ENCODE peak calls at places on chromosomes 3 and 15, in five cellular contexts. A is hepatocyte; E is neuronal stem cell; B is esophagus muscularis mucosa; D is CD8-positive, alpha-beta T cell. U is an unnamed sample.

GRCh38 chr3:8651418-8652322 is 7.1 kb upstream of the SSUH2 start:
- DNase-seq in D (no peak), B (no peak), E (no peak), A (peak), U (peak)

GRCh38 chr15:73930371-73930770 is 4.1 kb downstream of the LOXL1 start:
- DNase-seq in B (no peak), A (peak), D (no peak), E (no peak), U (no peak)

GRCh38 chr3:18847583-18848197 is 300.6 kb upstream of the KCNH8 start:
- DNase-seq in D (no peak), E (no peak), A (no peak), B (no peak), U (peak)

GRCh38 chr3:43273429-43273828 is 12.9 kb upstream of the SNRK start:
- DNase-seq in B (peak), E (no peak), D (no peak), A (no peak), U (no peak)

GRCh38 chr15:49372366-49372765 is 50.7 kb upstream of the FGF7 start:
- DNase-seq in A (no peak), B (no peak), D (no peak), E (no peak), U (no peak)

GRCh38 chr15:59812185-59812870 is 123.2 kb upstream of the BNIP2 start:
- DNase-seq in D (no peak), B (peak), A (no peak), E (no peak), U (no peak)

GRCh38 chr3:8305371-8305770 is 196.3 kb upstream of the LMCD1 start:
- DNase-seq in A (no peak), D (no peak), B (peak), E (no peak), U (no peak)

GRCh38 chr3:42667096-42667522 is 13.6 kb downstream of the ZBTB47 start:
- DNase-seq in B (no peak), D (no peak), E (no peak), A (no peak), U (no peak)

GRCh38 chr15:67137319-67137718 is 71.9 kb downstream of the SMAD3 start:
- DNase-seq in B (no peak), E (no peak), D (no peak), A (no peak), U (no peak)

GRCh38 chr3:161310649-161311423 is 60.5 kb downstream of the SPTSSB start:
- DNase-seq in B (no peak), E (no peak), A (no peak), D (peak), U (no peak)

GRCh38 chr3:144770813-144771400 is 799.3 kb downstream of the DIPK2A start:
- DNase-seq in B (no peak), D (no peak), E (peak), A (peak), U (no peak)

GRCh38 chr15:96515391-96515790 is 184.9 kb downstream of the NR2F2 start:
- DNase-seq in A (peak), E (no peak), B (peak), D (no peak), U (no peak)

GRCh38 chr3:123449986-123450474 is 1.1 kb upstream of the ADCY5 start:
- DNase-seq in D (no peak), A (peak), E (peak), B (no peak), U (no peak)

GRCh38 chr3:128735287-128735686 is 9.3 kb downstream of the RAB7A start:
- DNase-seq in E (no peak), D (no peak), B (no peak), A (no peak), U (no peak)

GRCh38 chr3:19334120-19334519 is 185.8 kb downstream of the KCNH8 start:
- DNase-seq in B (no peak), E (no peak), A (no peak), D (no peak), U (no peak)

DNA sequence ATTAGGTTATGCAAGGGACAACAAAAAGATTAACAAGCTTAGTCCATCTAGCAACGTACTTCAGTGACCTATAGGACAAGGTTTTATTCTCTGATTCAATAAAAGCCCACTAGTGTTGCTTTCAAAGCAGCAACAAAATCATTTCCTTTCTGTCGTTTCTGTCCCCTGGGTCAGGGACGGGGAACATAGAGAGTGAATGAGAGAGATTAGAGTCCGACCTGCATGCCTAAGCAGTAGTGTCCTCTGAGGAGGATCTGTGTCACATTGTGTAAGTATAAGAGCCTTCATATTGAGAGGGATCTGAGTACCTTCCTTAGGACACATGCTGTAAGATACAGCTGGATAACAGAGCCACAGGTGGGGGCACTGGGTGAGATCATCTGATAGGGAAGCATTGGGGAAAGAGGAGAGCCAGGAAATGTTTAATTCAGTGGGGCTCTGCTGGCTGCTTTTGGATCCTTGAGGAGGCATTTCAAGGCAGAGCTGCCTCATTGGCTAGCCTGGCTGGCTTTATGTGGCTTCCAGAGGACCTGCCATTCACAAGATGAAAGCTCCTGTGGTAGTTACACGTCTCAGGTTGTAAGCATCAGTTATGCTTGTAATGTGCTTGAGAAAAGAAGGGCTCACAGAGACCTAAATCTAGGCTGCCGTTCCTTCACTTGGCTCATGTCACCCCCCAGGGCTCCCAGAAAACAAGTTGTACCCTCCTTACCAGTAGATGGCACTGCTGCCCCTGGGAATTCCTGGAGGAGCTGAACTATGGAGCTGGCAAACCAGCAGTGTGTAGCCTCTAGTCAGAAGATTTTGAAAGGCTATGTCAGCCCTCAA is 2.7 kb downstream of the TMEM108 start:
- DNase-seq in A (peak), B (no peak), D (no peak), E (peak), U (peak)
- H3K4me3 ChIP-seq in A (no peak), B (no peak), D (no peak), E (no peak), U (no peak)

GRCh38 chr3:74507691-74508090 is 106.8 kb downstream of the CNTN3 start:
- DNase-seq in B (no peak), E (no peak), A (no peak), D (no peak), U (no peak)
- H3K4me3 ChIP-seq in B (no peak), E (no peak), A (no peak), D (no peak), U (no peak)

GRCh38 chr3:122230174-122230573 is 46.7 kb downstream of the CASR start:
- DNase-seq in A (no peak), B (no peak), E (no peak), D (no peak), U (no peak)

GRCh38 chr3:122232485-122232884 is 49.0 kb downstream of the CASR start:
- DNase-seq in D (no peak), B (no peak), A (no peak), E (no peak), U (no peak)

GRCh38 chr3:122234117-122234516 is 50.6 kb downstream of the CASR start:
- DNase-seq in A (no peak), B (no peak), E (no peak), D (no peak), U (no peak)

GRCh38 chr3:122233109-122233952 is 49.9 kb downstream of the CASR start:
- DNase-seq in E (no peak), B (no peak), A (no peak), D (no peak), U (no peak)

DNA sequence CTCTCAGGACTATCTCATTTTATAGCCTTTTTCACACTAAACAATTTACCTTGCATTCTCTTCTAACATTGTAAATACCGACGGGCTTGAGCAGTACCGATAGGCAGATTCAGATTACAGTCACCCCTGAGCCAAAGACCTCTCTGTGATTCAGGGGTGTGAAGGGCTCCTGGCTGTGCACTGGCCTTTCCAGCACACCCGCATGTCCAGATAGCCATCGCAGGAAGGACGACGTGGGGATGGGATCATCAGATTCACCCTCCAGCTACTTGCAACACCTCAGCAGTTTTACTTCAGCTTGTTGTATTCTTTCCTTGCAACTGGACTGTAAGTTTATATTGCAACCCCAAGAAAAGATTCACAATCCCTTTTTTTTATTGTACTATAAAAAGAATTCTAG is 48.3 kb downstream of the CASR start:
- DNase-seq in D (no peak), B (no peak), E (no peak), A (no peak), U (no peak)
- H3K4me3 ChIP-seq in D (no peak), B (no peak), E (no peak), A (no peak), U (no peak)

GRCh38 chr3:186974824-186975281 is 44.5 kb downstream of the ST6GAL1 start:
- DNase-seq in B (no peak), A (no peak), D (no peak), E (no peak), U (peak)

GRCh38 chr3:186976802-186977201 is 46.5 kb downstream of the ST6GAL1 start:
- DNase-seq in E (no peak), A (no peak), B (no peak), D (no peak), U (no peak)

GRCh38 chr3:186978712-186979111 is 48.4 kb downstream of the ST6GAL1 start:
- DNase-seq in A (no peak), B (no peak), E (no peak), D (no peak), U (no peak)

GRCh38 chr3:186973702-186974101 is 43.4 kb downstream of the ST6GAL1 start:
- DNase-seq in D (no peak), E (no peak), A (no peak), B (no peak), U (no peak)

GRCh38 chr3:186975726-186976125 is 45.4 kb downstream of the ST6GAL1 start:
- DNase-seq in D (no peak), E (no peak), B (no peak), A (no peak), U (no peak)
- H3K4me3 ChIP-seq in D (no peak), E (no peak), B (no peak), A (no peak), U (no peak)

GRCh38 chr15:98422086-98422478 is 226.3 kb upstream of the IGF1R start:
- DNase-seq in D (no peak), A (no peak), E (no peak), B (no peak), U (no peak)
- H3K4me3 ChIP-seq in D (no peak), A (no peak), E (no peak), B (peak), U (no peak)

DNA sequence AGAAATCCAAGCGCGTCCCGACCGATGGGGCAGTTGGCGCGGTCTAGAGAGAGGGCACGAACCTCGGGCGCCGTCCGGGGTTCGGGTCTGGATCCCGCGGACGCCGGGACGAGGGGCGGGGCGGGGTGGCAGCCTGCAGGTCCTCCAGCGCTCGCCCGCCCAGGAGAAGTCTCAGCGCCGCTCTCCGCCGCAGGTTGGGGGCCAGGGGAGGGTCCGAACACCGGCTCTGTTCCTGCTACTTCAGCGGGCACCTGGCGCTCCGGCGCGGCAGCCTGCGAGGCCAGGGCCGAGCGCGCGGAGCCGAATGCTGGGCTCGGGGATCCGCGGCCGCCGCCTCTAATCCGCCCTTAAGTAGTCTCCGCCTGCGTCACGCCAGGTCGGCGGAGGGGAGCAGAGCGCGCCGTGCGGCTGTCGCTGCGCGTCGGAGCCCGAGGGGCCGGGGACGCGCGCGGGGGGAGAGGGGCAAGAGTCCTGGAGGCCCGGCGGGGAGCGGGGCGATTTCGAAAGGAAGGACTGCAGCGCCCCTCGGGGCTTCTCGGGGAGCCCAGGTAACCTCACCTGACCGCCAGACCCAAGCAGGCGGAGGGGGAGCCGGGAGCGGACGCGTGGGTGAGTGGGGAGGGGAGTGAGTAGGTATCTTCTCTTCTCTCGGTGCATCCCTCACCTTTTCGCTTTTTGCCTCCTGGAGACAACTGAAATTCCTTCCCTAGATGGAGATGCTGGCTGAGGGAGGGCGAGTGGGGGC is at the start of gene GJD2:
- DNase-seq in A (peak), E (peak), B (no peak), D (no peak), U (no peak)
- H3K4me3 ChIP-seq in A (peak), E (no peak), B (peak), D (no peak), U (no peak)

U was measured in Caco-2.